ENCODE peak calls at places on chromosomes 12 and 14, in six cellular contexts. One of them, this sample, is unnamed.

GRCh38 chr14:72755766-72756165 is 138.1 kb downstream of the DPF3 start:
- DNase-seq in A549: no peak
- DNase-seq in NCI-H2081: no peak
- DNase-seq in NCI-H1436: no peak
- DNase-seq in stimulated activated CD8-positive, alpha-beta memory T cell treated with anti-CD3 and anti-CD28 coated beads, Interleukin-2, amount 100 ng/mL, for 1 hour: no peak
- DNase-seq in GM04504: no peak
- DNase-seq in this sample: no peak

GRCh38 chr14:100096656-100097055 is 31.4 kb downstream of the EVL start:
- DNase-seq in A549: no peak
- DNase-seq in NCI-H2081: no peak
- DNase-seq in NCI-H1436: no peak
- DNase-seq in stimulated activated CD8-positive, alpha-beta memory T cell treated with anti-CD3 and anti-CD28 coated beads, Interleukin-2, amount 100 ng/mL, for 1 hour: no peak
- DNase-seq in GM04504: peak
- DNase-seq in this sample: no peak

GRCh38 chr14:94670692-94671285 is 58.6 kb downstream of the SERPINA3 start:
- DNase-seq in A549: no peak
- DNase-seq in NCI-H2081: no peak
- DNase-seq in NCI-H1436: no peak
- DNase-seq in stimulated activated CD8-positive, alpha-beta memory T cell treated with anti-CD3 and anti-CD28 coated beads, Interleukin-2, amount 100 ng/mL, for 1 hour: no peak
- DNase-seq in GM04504: no peak
- DNase-seq in this sample: no peak

GRCh38 chr14:54564071-54564798 is 2.7 kb upstream of the SAMD4A start:
- DNase-seq in A549: peak
- DNase-seq in NCI-H2081: peak
- DNase-seq in NCI-H1436: peak
- DNase-seq in stimulated activated CD8-positive, alpha-beta memory T cell treated with anti-CD3 and anti-CD28 coated beads, Interleukin-2, amount 100 ng/mL, for 1 hour: no peak
- DNase-seq in GM04504: no peak
- DNase-seq in this sample: no peak

GRCh38 chr12:50110762-50111416 is 1.1 kb upstream of the COX14 start:
- DNase-seq in A549: no peak
- DNase-seq in NCI-H2081: peak
- DNase-seq in NCI-H1436: peak
- DNase-seq in stimulated activated CD8-positive, alpha-beta memory T cell treated with anti-CD3 and anti-CD28 coated beads, Interleukin-2, amount 100 ng/mL, for 1 hour: no peak
- DNase-seq in GM04504: no peak
- DNase-seq in this sample: no peak

GRCh38 chr12:108890208-108890607 is 10.3 kb downstream of the DAO start:
- DNase-seq in A549: no peak
- DNase-seq in NCI-H2081: no peak
- DNase-seq in NCI-H1436: no peak
- DNase-seq in stimulated activated CD8-positive, alpha-beta memory T cell treated with anti-CD3 and anti-CD28 coated beads, Interleukin-2, amount 100 ng/mL, for 1 hour: no peak
- DNase-seq in GM04504: no peak
- DNase-seq in this sample: no peak

GRCh38 chr12:113200016-113200797 is 14.7 kb downstream of the RITA1 start:
- DNase-seq in A549: no peak
- DNase-seq in NCI-H2081: no peak
- DNase-seq in NCI-H1436: no peak
- DNase-seq in stimulated activated CD8-positive, alpha-beta memory T cell treated with anti-CD3 and anti-CD28 coated beads, Interleukin-2, amount 100 ng/mL, for 1 hour: no peak
- DNase-seq in GM04504: no peak
- DNase-seq in this sample: no peak

GRCh38 chr12:107992870-107993451 is 136.1 kb upstream of the WSCD2 start:
- DNase-seq in A549: peak
- DNase-seq in NCI-H2081: peak
- DNase-seq in NCI-H1436: no peak
- DNase-seq in stimulated activated CD8-positive, alpha-beta memory T cell treated with anti-CD3 and anti-CD28 coated beads, Interleukin-2, amount 100 ng/mL, for 1 hour: no peak
- DNase-seq in GM04504: peak
- DNase-seq in this sample: peak

GRCh38 chr12:10709808-10710207 is 13.3 kb downstream of the YBX3 start:
- DNase-seq in A549: no peak
- DNase-seq in NCI-H2081: no peak
- DNase-seq in NCI-H1436: no peak
- DNase-seq in stimulated activated CD8-positive, alpha-beta memory T cell treated with anti-CD3 and anti-CD28 coated beads, Interleukin-2, amount 100 ng/mL, for 1 hour: no peak
- DNase-seq in GM04504: no peak
- DNase-seq in this sample: no peak

GRCh38 chr14:70289138-70289537 is 70.3 kb downstream of the COX16 start:
- DNase-seq in A549: no peak
- DNase-seq in NCI-H2081: no peak
- DNase-seq in NCI-H1436: no peak
- DNase-seq in stimulated activated CD8-positive, alpha-beta memory T cell treated with anti-CD3 and anti-CD28 coated beads, Interleukin-2, amount 100 ng/mL, for 1 hour: no peak
- DNase-seq in GM04504: no peak
- DNase-seq in this sample: no peak

GRCh38 chr12:19130224-19131019 is 889 bp downstream of the PLEKHA5 start:
- DNase-seq in A549: peak
- DNase-seq in NCI-H2081: peak
- DNase-seq in NCI-H1436: no peak
- DNase-seq in stimulated activated CD8-positive, alpha-beta memory T cell treated with anti-CD3 and anti-CD28 coated beads, Interleukin-2, amount 100 ng/mL, for 1 hour: no peak
- DNase-seq in GM04504: no peak
- DNase-seq in this sample: no peak

GRCh38 chr14:61125314-61126082 is 144.5 kb downstream of the SLC38A6 start:
- DNase-seq in A549: no peak
- DNase-seq in NCI-H2081: no peak
- DNase-seq in NCI-H1436: no peak
- DNase-seq in stimulated activated CD8-positive, alpha-beta memory T cell treated with anti-CD3 and anti-CD28 coated beads, Interleukin-2, amount 100 ng/mL, for 1 hour: no peak
- DNase-seq in GM04504: no peak
- DNase-seq in this sample: no peak

GRCh38 chr12:93025145-93026103 is 96.3 kb upstream of the EEA1 start:
- DNase-seq in A549: peak
- DNase-seq in NCI-H2081: peak
- DNase-seq in NCI-H1436: peak
- DNase-seq in stimulated activated CD8-positive, alpha-beta memory T cell treated with anti-CD3 and anti-CD28 coated beads, Interleukin-2, amount 100 ng/mL, for 1 hour: no peak
- DNase-seq in GM04504: peak
- DNase-seq in this sample: no peak

GRCh38 chr14:75522224-75522764 is at the start of gene BATF:
- DNase-seq in A549: no peak
- DNase-seq in NCI-H2081: no peak
- DNase-seq in NCI-H1436: no peak
- DNase-seq in stimulated activated CD8-positive, alpha-beta memory T cell treated with anti-CD3 and anti-CD28 coated beads, Interleukin-2, amount 100 ng/mL, for 1 hour: peak
- DNase-seq in GM04504: no peak
- DNase-seq in this sample: no peak

GRCh38 chr12:75944097-75944904 is 87.3 kb downstream of the PHLDA1 start:
- DNase-seq in A549: peak
- DNase-seq in NCI-H2081: peak
- DNase-seq in NCI-H1436: no peak
- DNase-seq in stimulated activated CD8-positive, alpha-beta memory T cell treated with anti-CD3 and anti-CD28 coated beads, Interleukin-2, amount 100 ng/mL, for 1 hour: no peak
- DNase-seq in GM04504: peak
- DNase-seq in this sample: peak

GRCh38 chr14:91354979-91355685 is 62.5 kb downstream of the CCDC88C start:
- DNase-seq in A549: peak
- DNase-seq in NCI-H2081: peak
- DNase-seq in NCI-H1436: peak
- DNase-seq in stimulated activated CD8-positive, alpha-beta memory T cell treated with anti-CD3 and anti-CD28 coated beads, Interleukin-2, amount 100 ng/mL, for 1 hour: no peak
- DNase-seq in GM04504: no peak
- DNase-seq in this sample: no peak

GRCh38 chr12:45214739-45215418 is 1.0 kb upstream of the ANO6 start:
- DNase-seq in A549: no peak
- DNase-seq in NCI-H2081: no peak
- DNase-seq in NCI-H1436: no peak
- DNase-seq in stimulated activated CD8-positive, alpha-beta memory T cell treated with anti-CD3 and anti-CD28 coated beads, Interleukin-2, amount 100 ng/mL, for 1 hour: no peak
- DNase-seq in GM04504: no peak
- DNase-seq in this sample: no peak

GRCh38 chr14:20690848-20691640 is 2.5 kb downstream of the ANG start:
- DNase-seq in A549: peak
- DNase-seq in NCI-H2081: peak
- DNase-seq in NCI-H1436: peak
- DNase-seq in stimulated activated CD8-positive, alpha-beta memory T cell treated with anti-CD3 and anti-CD28 coated beads, Interleukin-2, amount 100 ng/mL, for 1 hour: no peak
- DNase-seq in GM04504: peak
- DNase-seq in this sample: peak

GRCh38 chr12:94841171-94841570 is 162.3 kb downstream of the NDUFA12 start:
- DNase-seq in A549: no peak
- DNase-seq in NCI-H2081: no peak
- DNase-seq in NCI-H1436: no peak
- DNase-seq in stimulated activated CD8-positive, alpha-beta memory T cell treated with anti-CD3 and anti-CD28 coated beads, Interleukin-2, amount 100 ng/mL, for 1 hour: no peak
- DNase-seq in GM04504: no peak
- DNase-seq in this sample: no peak

GRCh38 chr14:51607677-51608076 is 44.0 kb upstream of the FRMD6 start:
- DNase-seq in A549: no peak
- DNase-seq in NCI-H2081: no peak
- DNase-seq in NCI-H1436: no peak
- DNase-seq in stimulated activated CD8-positive, alpha-beta memory T cell treated with anti-CD3 and anti-CD28 coated beads, Interleukin-2, amount 100 ng/mL, for 1 hour: no peak
- DNase-seq in GM04504: peak
- DNase-seq in this sample: no peak

GRCh38 chr14:76015668-76016067 is 30.1 kb downstream of the IFT43 start:
- DNase-seq in A549: no peak
- DNase-seq in NCI-H2081: no peak
- DNase-seq in NCI-H1436: no peak
- DNase-seq in stimulated activated CD8-positive, alpha-beta memory T cell treated with anti-CD3 and anti-CD28 coated beads, Interleukin-2, amount 100 ng/mL, for 1 hour: no peak
- DNase-seq in GM04504: no peak
- DNase-seq in this sample: no peak

GRCh38 chr12:9718968-9719367 is 13.9 kb downstream of the CLECL1 start:
- DNase-seq in A549: no peak
- DNase-seq in NCI-H2081: no peak
- DNase-seq in NCI-H1436: no peak
- DNase-seq in stimulated activated CD8-positive, alpha-beta memory T cell treated with anti-CD3 and anti-CD28 coated beads, Interleukin-2, amount 100 ng/mL, for 1 hour: no peak
- DNase-seq in GM04504: no peak
- DNase-seq in this sample: no peak

GRCh38 chr12:126926023-126926600 is 1340.9 kb upstream of the TMEM132C start:
- DNase-seq in A549: no peak
- DNase-seq in NCI-H2081: no peak
- DNase-seq in NCI-H1436: no peak
- DNase-seq in stimulated activated CD8-positive, alpha-beta memory T cell treated with anti-CD3 and anti-CD28 coated beads, Interleukin-2, amount 100 ng/mL, for 1 hour: no peak
- DNase-seq in GM04504: no peak
- DNase-seq in this sample: no peak

GRCh38 chr12:89756638-89757321 is 48.1 kb upstream of the ATP2B1 start:
- DNase-seq in A549: peak
- DNase-seq in NCI-H2081: no peak
- DNase-seq in NCI-H1436: no peak
- DNase-seq in stimulated activated CD8-positive, alpha-beta memory T cell treated with anti-CD3 and anti-CD28 coated beads, Interleukin-2, amount 100 ng/mL, for 1 hour: no peak
- DNase-seq in GM04504: peak
- DNase-seq in this sample: no peak

GRCh38 chr12:56590237-56590830 is 39.8 kb downstream of the BAZ2A start:
- DNase-seq in A549: no peak
- DNase-seq in NCI-H2081: peak
- DNase-seq in NCI-H1436: no peak
- DNase-seq in stimulated activated CD8-positive, alpha-beta memory T cell treated with anti-CD3 and anti-CD28 coated beads, Interleukin-2, amount 100 ng/mL, for 1 hour: no peak
- DNase-seq in GM04504: no peak
- DNase-seq in this sample: no peak

GRCh38 chr12:22334696-22335290 is at the start of gene ST8SIA1:
- DNase-seq in A549: peak
- DNase-seq in NCI-H2081: peak
- DNase-seq in NCI-H1436: no peak
- DNase-seq in stimulated activated CD8-positive, alpha-beta memory T cell treated with anti-CD3 and anti-CD28 coated beads, Interleukin-2, amount 100 ng/mL, for 1 hour: no peak
- DNase-seq in GM04504: no peak
- DNase-seq in this sample: no peak

GRCh38 chr12:124906606-124907261 is 7.7 kb downstream of the UBC start:
- DNase-seq in A549: peak
- DNase-seq in NCI-H2081: no peak
- DNase-seq in NCI-H1436: no peak
- DNase-seq in stimulated activated CD8-positive, alpha-beta memory T cell treated with anti-CD3 and anti-CD28 coated beads, Interleukin-2, amount 100 ng/mL, for 1 hour: peak
- DNase-seq in GM04504: peak
- DNase-seq in this sample: peak

GRCh38 chr12:100145643-100146042 is 3.0 kb upstream of the BLTP3B start:
- DNase-seq in A549: no peak
- DNase-seq in NCI-H2081: no peak
- DNase-seq in NCI-H1436: no peak
- DNase-seq in stimulated activated CD8-positive, alpha-beta memory T cell treated with anti-CD3 and anti-CD28 coated beads, Interleukin-2, amount 100 ng/mL, for 1 hour: no peak
- DNase-seq in GM04504: no peak
- DNase-seq in this sample: no peak

GRCh38 chr12:130633771-130634170 is 82.3 kb downstream of the RIMBP2 start:
- DNase-seq in A549: no peak
- DNase-seq in NCI-H2081: peak
- DNase-seq in NCI-H1436: peak
- DNase-seq in stimulated activated CD8-positive, alpha-beta memory T cell treated with anti-CD3 and anti-CD28 coated beads, Interleukin-2, amount 100 ng/mL, for 1 hour: no peak
- DNase-seq in GM04504: no peak
- DNase-seq in this sample: no peak

GRCh38 chr12:29249930-29250329 is 100.9 kb downstream of the FAR2 start:
- DNase-seq in A549: no peak
- DNase-seq in NCI-H2081: no peak
- DNase-seq in NCI-H1436: no peak
- DNase-seq in stimulated activated CD8-positive, alpha-beta memory T cell treated with anti-CD3 and anti-CD28 coated beads, Interleukin-2, amount 100 ng/mL, for 1 hour: no peak
- DNase-seq in GM04504: no peak
- DNase-seq in this sample: no peak

GRCh38 chr14:21084988-21085853 is 13.2 kb downstream of the ZNF219 start:
- DNase-seq in A549: no peak
- DNase-seq in NCI-H2081: no peak
- DNase-seq in NCI-H1436: no peak
- DNase-seq in stimulated activated CD8-positive, alpha-beta memory T cell treated with anti-CD3 and anti-CD28 coated beads, Interleukin-2, amount 100 ng/mL, for 1 hour: no peak
- DNase-seq in GM04504: no peak
- DNase-seq in this sample: peak

GRCh38 chr12:24198070-24198469 is 248.6 kb upstream of the SOX5 start:
- DNase-seq in A549: no peak
- DNase-seq in NCI-H2081: no peak
- DNase-seq in NCI-H1436: no peak
- DNase-seq in stimulated activated CD8-positive, alpha-beta memory T cell treated with anti-CD3 and anti-CD28 coated beads, Interleukin-2, amount 100 ng/mL, for 1 hour: no peak
- DNase-seq in GM04504: no peak
- DNase-seq in this sample: no peak

This sample was measured in LNCaP clone FGC.